ENCODE peak calls at places on chromosomes 3 and 15, in ten cellular contexts. B is A549, R is HepG2, D is suprapubic skin, K is stomach, U is tibial nerve, H is esophagus muscularis mucosa, Y is K562, F is ovary, J is sigmoid colon. A is an unnamed sample.

GRCh38 chr15:70347766-70348558 is 250.2 kb upstream of the TLE3 start:
- DNase-seq in B (no peak), R (no peak), D (no peak), K (no peak), U (no peak), H (no peak), Y (no peak), F (no peak), J (no peak), A (no peak)

GRCh38 chr15:51780636-51781035 is 29.2 kb downstream of the TMOD2 start:
- DNase-seq in B (no peak), R (no peak), D (no peak), K (no peak), U (no peak), H (no peak), Y (no peak), F (no peak), J (no peak), A (no peak)

GRCh38 chr3:3847994-3848970 is 49.1 kb downstream of the LRRN1 start:
- DNase-seq in B (no peak), R (no peak), D (no peak), K (no peak), U (no peak), H (no peak), Y (no peak), F (no peak), J (no peak), A (no peak)

GRCh38 chr3:170584585-170585007 is 1.3 kb downstream of the SLC7A14 start:
- DNase-seq in B (peak; percentile 26), R (peak; percentile 37), D (no peak), K (peak; percentile 64), U (peak; percentile 37), H (no peak), Y (peak; percentile 77), F (peak; percentile 74), J (peak; percentile 62), A (peak; percentile 42)

GRCh38 chr3:197001106-197001971 is 28.3 kb downstream of the MELTF start:
- DNase-seq in B (no peak), R (no peak), D (no peak), K (no peak), U (no peak), H (no peak), Y (no peak), F (no peak), J (peak; percentile 37), A (no peak)

GRCh38 chr3:29335921-29336320 is 55.0 kb downstream of the RBMS3 start:
- DNase-seq in B (no peak), R (no peak), D (no peak), K (no peak), U (no peak), H (no peak), Y (no peak), F (no peak), J (no peak), A (no peak)

GRCh38 chr3:64311424-64311920 is 86.2 kb upstream of the PRICKLE2 start:
- DNase-seq in B (no peak), R (no peak), D (no peak), K (no peak), U (no peak), H (peak; percentile 50), Y (no peak), F (no peak), J (no peak), A (no peak)

GRCh38 chr15:36334059-36334458 is 245.4 kb upstream of the CDIN1 start:
- DNase-seq in B (no peak), R (no peak), D (no peak), K (no peak), U (no peak), H (no peak), Y (no peak), F (no peak), J (no peak), A (no peak)

GRCh38 chr3:71560665-71561064 is 22.9 kb downstream of the FOXP1 start:
- DNase-seq in B (no peak), R (no peak), D (no peak), K (no peak), U (no peak), H (no peak), Y (no peak), F (no peak), J (no peak), A (no peak)

GRCh38 chr3:141575879-141576743 is 89.3 kb downstream of the RASA2 start:
- DNase-seq in B (peak; percentile 20), R (peak; percentile 7), D (no peak), K (no peak), U (no peak), H (no peak), Y (no peak), F (no peak), J (no peak), A (no peak)

GRCh38 chr3:54356299-54357037 is 234.1 kb downstream of the CACNA2D3 start:
- DNase-seq in B (no peak), R (no peak), D (no peak), K (no peak), U (no peak), H (no peak), Y (no peak), F (no peak), J (no peak), A (no peak)

GRCh38 chr3:18445421-18446066 is 20.4 kb upstream of the SATB1 start:
- DNase-seq in B (no peak), R (no peak), D (no peak), K (peak; percentile 25), U (no peak), H (no peak), Y (no peak), F (no peak), J (peak; percentile 63), A (peak; percentile 35)

GRCh38 chr15:33126559-33127290 is 67.8 kb downstream of the FMN1 start:
- DNase-seq in B (peak; percentile 70), R (peak; percentile 9), D (peak; percentile 82), K (peak; percentile 67), U (peak; percentile 44), H (no peak), Y (no peak), F (no peak), J (peak; percentile 78), A (peak; percentile 82)

GRCh38 chr3:188439080-188439479 is 285.1 kb downstream of the LPP start:
- DNase-seq in B (no peak), R (no peak), D (no peak), K (no peak), U (no peak), H (no peak), Y (no peak), F (no peak), J (no peak), A (no peak)

GRCh38 chr3:88180398-88180999 is 30.7 kb downstream of the C3orf38 start:
- DNase-seq in B (peak; percentile 66), R (no peak), D (no peak), K (no peak), U (no peak), H (no peak), Y (no peak), F (no peak), J (no peak), A (no peak)

DNA sequence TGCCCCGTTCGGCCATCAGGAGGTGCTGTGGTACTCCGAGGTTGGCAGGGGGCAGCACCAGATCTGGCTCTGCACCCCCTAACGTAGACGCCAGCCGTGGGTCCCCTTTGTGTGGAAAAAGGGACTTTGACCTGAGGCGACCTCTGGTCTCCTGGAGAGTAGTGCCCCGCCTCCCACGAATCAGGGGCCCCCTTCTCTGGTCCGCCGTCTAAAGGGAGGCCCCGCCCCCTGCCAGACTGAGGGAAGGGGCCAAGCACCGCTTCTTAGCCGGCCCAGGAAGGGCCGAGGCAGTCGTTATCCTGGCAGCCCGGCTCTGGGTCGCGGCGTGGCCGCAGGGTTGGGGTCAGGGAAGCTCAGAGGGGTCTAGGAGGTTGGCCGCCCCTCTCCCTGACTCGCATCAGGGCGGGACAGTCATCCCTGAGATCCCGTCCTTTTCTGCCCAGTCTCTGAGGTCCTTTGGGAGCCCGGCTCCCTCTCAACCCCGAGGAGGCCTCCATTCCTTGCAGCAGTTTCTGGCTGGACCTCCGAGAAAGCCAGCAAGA is 630 bp downstream of the HYAL2 start:
- DNase-seq in B (no peak), R (peak; percentile 90), D (no peak), K (no peak), U (no peak), H (no peak), Y (no peak), F (no peak), J (no peak), A (no peak)
- TF ChIP-seq POLR2A in B (no peak), R (no peak), D (no peak), K (no peak), U (no peak), H (no peak), Y (no peak), F (peak; percentile 42), J (no peak), A (no peak)

DNA sequence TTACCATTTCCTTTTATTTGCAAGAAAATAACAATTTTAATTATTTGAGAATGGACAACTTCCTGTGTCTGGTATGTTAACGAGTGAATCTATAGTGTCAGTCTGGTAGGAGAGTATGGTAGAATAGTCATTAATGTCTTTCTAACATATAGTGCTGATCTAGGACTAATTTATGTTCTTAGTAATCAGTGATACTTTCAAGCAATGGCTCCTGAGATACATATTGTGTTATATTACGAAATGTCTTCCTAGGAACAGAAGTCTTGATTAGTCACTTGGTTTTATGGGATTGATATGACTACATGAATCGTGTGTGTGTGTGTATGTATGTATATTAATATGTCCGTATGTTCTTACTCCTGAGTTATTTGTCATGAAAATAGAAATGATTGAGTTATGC is 66.6 kb upstream of the PAQR5 start:
- DNase-seq in B (no peak), R (no peak), D (no peak), K (no peak), U (no peak), H (no peak), Y (no peak), F (no peak), J (no peak), A (no peak)
- TF ChIP-seq EP300 in B (no peak), R (no peak), D (no peak), K (no peak), U (no peak), H (no peak), Y (no peak), F (no peak), J (no peak), A (no peak)

GRCh38 chr15:39127925-39128617 is 452.8 kb upstream of the THBS1 start:
- DNase-seq in B (peak; percentile 96), R (peak; percentile 98), D (no peak), K (no peak), U (no peak), H (no peak), Y (peak; percentile 27), F (no peak), J (no peak), A (peak; percentile 12)
- TF ChIP-seq POLR2A in B (no peak), R (no peak), D (no peak), K (no peak), U (no peak), H (no peak), Y (no peak), F (no peak), J (no peak), A (no peak)

DNA sequence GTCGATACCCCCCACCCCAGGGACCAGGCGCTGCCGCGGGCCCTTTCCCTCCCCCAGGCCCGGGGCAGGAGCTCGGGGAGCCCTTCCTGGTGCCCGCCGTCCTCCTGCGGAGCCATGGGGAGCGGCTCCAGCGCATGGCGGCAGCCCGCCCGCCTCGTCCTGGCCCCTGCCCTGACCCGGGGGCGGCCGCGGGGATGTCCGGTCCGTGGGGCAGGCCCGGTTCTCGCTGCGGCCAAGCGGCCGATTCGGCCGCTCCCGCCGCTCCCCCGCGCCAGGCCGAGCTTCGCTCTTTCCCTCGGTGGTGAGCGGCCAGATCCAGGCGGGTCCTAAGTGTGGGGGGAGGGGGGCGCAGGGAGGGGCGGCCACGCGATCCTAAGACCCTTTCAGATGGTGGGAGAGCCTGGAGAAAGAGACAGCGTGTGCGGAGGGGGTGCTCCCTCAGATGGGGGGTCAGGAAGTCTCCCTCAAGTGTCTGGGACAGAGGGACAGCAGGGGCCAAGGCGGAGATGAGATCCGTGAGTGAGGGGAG is 1.3 kb downstream of the NEIL1 start:
- DNase-seq in B (no peak), R (no peak), D (no peak), K (no peak), U (no peak), H (no peak), Y (peak; percentile 71), F (no peak), J (no peak), A (no peak)
- TF ChIP-seq EP300 in B (no peak), R (no peak), D (no peak), K (no peak), U (no peak), H (no peak), Y (no peak), F (no peak), J (no peak), A (no peak)